ENCODE peak calls at places on chromosomes 13 and 19, in seven cellular contexts. G, T, D, A, X, P and M are unnamed samples.

GRCh38 chr19:7676854-7677253 is at the start of gene MCEMP1:
- DNase-seq in G (no peak), T (no peak), D (no peak), A (no peak), X (no peak), P (no peak), M (no peak)

GRCh38 chr19:49361438-49362047 is 673 bp downstream of the TEAD2 start:
- DNase-seq in G (no peak), T (peak), D (peak), A (peak), X (peak), P (peak), M (peak)

GRCh38 chr13:30135868-30136267 is 171.5 kb downstream of the KATNAL1 start:
- DNase-seq in G (no peak), T (no peak), D (no peak), A (no peak), X (no peak), P (no peak), M (no peak)

GRCh38 chr13:62483774-62484173 is 1068.1 kb upstream of the PCDH20 start:
- DNase-seq in G (no peak), T (peak), D (no peak), A (peak), X (no peak), P (no peak), M (no peak)

GRCh38 chr19:5122671-5123409 is 153.9 kb downstream of the KDM4B start:
- DNase-seq in G (no peak), T (no peak), D (no peak), A (no peak), X (no peak), P (no peak), M (no peak)

GRCh38 chr19:7895565-7895964 is 7.3 kb downstream of the LRRC8E start:
- DNase-seq in G (no peak), T (no peak), D (no peak), A (no peak), X (no peak), P (no peak), M (no peak)

GRCh38 chr13:44576396-44577235 is 486 bp upstream of the TSC22D1 start:
- DNase-seq in G (no peak), T (no peak), D (no peak), A (no peak), X (peak), P (no peak), M (no peak)

GRCh38 chr13:101714195-101714594 is 261.7 kb downstream of the ITGBL1 start:
- DNase-seq in G (no peak), T (no peak), D (no peak), A (no peak), X (no peak), P (no peak), M (no peak)

GRCh38 chr19:8387688-8388611 is 2.2 kb upstream of the RAB11B start:
- DNase-seq in G (no peak), T (no peak), D (no peak), A (no peak), X (no peak), P (peak), M (no peak)

GRCh38 chr19:48509467-48510194 is 2.0 kb downstream of the LMTK3 start:
- DNase-seq in G (no peak), T (no peak), D (peak), A (no peak), X (no peak), P (no peak), M (no peak)

GRCh38 chr19:28291874-28292273 is 921.1 kb downstream of the UQCRFS1 start:
- DNase-seq in G (no peak), T (no peak), D (no peak), A (no peak), X (no peak), P (no peak), M (no peak)

GRCh38 chr19:47000373-47000772 is 19.3 kb upstream of the NPAS1 start:
- DNase-seq in G (no peak), T (no peak), D (no peak), A (no peak), X (no peak), P (no peak), M (no peak)

GRCh38 chr19:46713781-46714522 is 3.0 kb downstream of the PRKD2 start:
- DNase-seq in G (no peak), T (peak), D (peak), A (peak), X (no peak), P (peak), M (peak)

GRCh38 chr19:2477732-2478191 is 1.8 kb downstream of the GADD45B start:
- DNase-seq in G (no peak), T (peak), D (no peak), A (no peak), X (no peak), P (peak), M (no peak)

GRCh38 chr13:23383151-23383550 is 50.4 kb downstream of the SACS start:
- DNase-seq in G (no peak), T (no peak), D (no peak), A (no peak), X (no peak), P (no peak), M (no peak)

GRCh38 chr19:34475026-34475974 is 6.3 kb upstream of the WTIP start:
- DNase-seq in G (no peak), T (peak), D (no peak), A (no peak), X (no peak), P (peak), M (peak)

GRCh38 chr19:28045621-28046020 is 1167.3 kb downstream of the UQCRFS1 start:
- DNase-seq in G (no peak), T (no peak), D (no peak), A (no peak), X (no peak), P (no peak), M (no peak)

GRCh38 chr13:32731576-32731975 is 145.3 kb downstream of the PDS5B start:
- DNase-seq in G (no peak), T (peak), D (no peak), A (no peak), X (no peak), P (peak), M (no peak)

GRCh38 chr19:35178701-35179100 is 24.2 kb downstream of the FXYD5 start:
- DNase-seq in G (no peak), T (no peak), D (peak), A (no peak), X (no peak), P (no peak), M (no peak)

GRCh38 chr19:52217576-52217975 is 27.7 kb downstream of the PPP2R1A start:
- DNase-seq in G (no peak), T (no peak), D (no peak), A (peak), X (no peak), P (no peak), M (no peak)

GRCh38 chr19:7744871-7745270 is 2.5 kb downstream of the CD209 start:
- DNase-seq in G (no peak), T (no peak), D (no peak), A (no peak), X (no peak), P (no peak), M (no peak)

GRCh38 chr19:45154064-45154827 is 6.5 kb downstream of the NKPD1 start:
- DNase-seq in G (no peak), T (peak), D (no peak), A (peak), X (no peak), P (peak), M (no peak)

GRCh38 chr13:21055511-21056045 is 5.8 kb downstream of the LATS2 start:
- DNase-seq in G (no peak), T (no peak), D (no peak), A (no peak), X (no peak), P (no peak), M (no peak)

GRCh38 chr19:19480688-19481087 is 34.7 kb downstream of the TSSK6 start:
- DNase-seq in G (no peak), T (no peak), D (no peak), A (no peak), X (no peak), P (no peak), M (no peak)

GRCh38 chr19:16328824-16329482 is 4.3 kb downstream of the KLF2 start:
- DNase-seq in G (no peak), T (peak), D (no peak), A (no peak), X (no peak), P (peak), M (no peak)

GRCh38 chr19:13063461-13064091 is 39.1 kb downstream of the LYL1 start:
- DNase-seq in G (no peak), T (no peak), D (no peak), A (no peak), X (no peak), P (no peak), M (no peak)

GRCh38 chr19:45469835-45470146 is 2.0 kb downstream of the FOSB start:
- DNase-seq in G (no peak), T (no peak), D (no peak), A (no peak), X (no peak), P (no peak), M (no peak)

GRCh38 chr13:113209880-113210421 is 538 bp downstream of the CUL4A start:
- DNase-seq in G (no peak), T (peak), D (peak), A (peak), X (peak), P (peak), M (peak)

GRCh38 chr13:113207890-113208423 is 512 bp downstream of the PCID2 start:
- DNase-seq in G (no peak), T (peak), D (peak), A (peak), X (peak), P (peak), M (peak)

GRCh38 chr13:113210834-113211233 is 1.4 kb downstream of the CUL4A start:
- DNase-seq in G (no peak), T (no peak), D (no peak), A (no peak), X (no peak), P (no peak), M (no peak)

GRCh38 chr13:113209336-113209879 is at the start of gene CUL4A:
- DNase-seq in G (no peak), T (peak), D (peak), A (peak), X (peak), P (peak), M (peak)

DNA sequence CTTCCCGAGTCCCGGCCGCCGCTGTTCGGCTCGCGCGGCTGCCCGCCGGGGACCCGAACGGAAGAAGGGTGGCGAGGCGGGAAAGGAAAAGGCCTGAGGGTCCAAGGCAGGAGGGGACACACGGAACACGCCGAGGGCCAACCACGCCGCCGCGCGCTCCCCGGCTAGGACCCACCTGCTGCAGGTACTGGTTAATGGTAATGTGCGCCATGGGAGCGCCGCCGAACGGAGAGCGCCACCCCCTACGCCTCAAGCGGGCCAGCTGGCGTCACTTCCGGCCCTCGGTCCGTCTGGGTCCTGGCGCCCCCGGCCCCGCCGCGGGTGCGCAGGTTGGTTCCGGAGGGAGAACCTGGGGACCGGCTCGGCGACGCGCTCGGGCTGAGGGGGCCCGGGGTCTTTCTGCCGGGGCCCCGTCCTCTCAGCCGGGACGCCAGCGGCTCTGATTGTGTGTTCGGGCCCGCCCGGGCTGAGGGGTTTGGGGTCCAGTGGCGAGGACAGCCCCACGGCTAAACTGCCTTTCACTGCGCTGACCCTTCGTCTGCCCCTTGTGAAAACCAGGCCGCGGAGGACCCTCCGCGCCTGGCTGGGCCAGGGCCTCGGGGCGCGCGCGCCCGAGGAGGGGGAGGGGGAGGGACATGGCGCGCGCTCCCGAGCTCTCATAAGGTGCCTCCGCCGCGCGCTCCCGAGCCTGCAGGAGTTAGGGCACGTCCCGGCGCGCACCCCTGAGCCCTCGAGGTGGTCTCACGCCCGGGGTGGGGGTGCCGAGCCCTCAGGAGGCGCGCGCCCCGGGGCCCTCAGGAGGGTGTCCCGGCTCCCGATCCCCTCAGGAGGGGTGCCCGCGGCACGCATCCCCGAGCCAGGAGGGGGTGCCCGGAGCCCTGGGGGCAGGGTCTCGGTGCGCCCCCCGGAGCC is at the start of gene PCID2:
- DNase-seq in G (peak), T (peak), D (peak), A (peak), X (peak), P (peak), M (peak)
- H3K4ac ChIP-seq in G (peak), T (peak), D (no peak), A (peak), X (peak), P (peak), M (peak)

GRCh38 chr19:50406156-50406820 is 12.4 kb upstream of the SPIB start:
- DNase-seq in G (no peak), T (no peak), D (no peak), A (no peak), X (no peak), P (no peak), M (no peak)

GRCh38 chr19:50406829-50407228 is 11.9 kb upstream of the SPIB start:
- DNase-seq in G (no peak), T (no peak), D (no peak), A (no peak), X (no peak), P (no peak), M (no peak)

GRCh38 chr19:50412419-50412818 is 6.3 kb upstream of the SPIB start:
- DNase-seq in G (no peak), T (no peak), D (no peak), A (no peak), X (no peak), P (no peak), M (no peak)

GRCh38 chr19:50410109-50410508 is 8.6 kb upstream of the SPIB start:
- DNase-seq in G (no peak), T (no peak), D (no peak), A (no peak), X (no peak), P (no peak), M (no peak)

DNA sequence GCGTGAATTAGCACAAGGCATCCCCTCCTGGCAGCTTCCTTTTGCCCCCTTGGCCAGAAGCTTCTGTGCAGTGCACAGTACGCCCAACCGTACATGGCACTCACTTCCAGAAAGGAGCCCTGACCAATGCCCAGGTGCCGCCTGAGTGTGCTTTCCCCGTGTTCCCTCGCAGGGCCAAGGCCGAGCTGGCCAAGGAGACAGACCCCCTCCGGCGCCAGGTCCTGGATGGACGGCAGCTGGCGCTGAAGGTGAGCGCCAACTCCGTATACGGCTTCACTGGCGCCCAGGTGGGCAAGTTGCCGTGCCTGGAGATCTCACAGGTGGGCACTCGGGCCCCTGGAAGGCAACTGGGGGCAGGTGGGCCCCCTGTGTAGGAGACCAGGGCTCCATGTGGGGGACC is 9.4 kb upstream of the SPIB start:
- DNase-seq in G (no peak), T (no peak), D (no peak), A (no peak), X (no peak), P (no peak), M (no peak)
- H2AK5ac ChIP-seq in G (no peak), T (no peak), D (no peak), A (no peak), X (no peak), P (no peak), M (no peak)

DNA sequence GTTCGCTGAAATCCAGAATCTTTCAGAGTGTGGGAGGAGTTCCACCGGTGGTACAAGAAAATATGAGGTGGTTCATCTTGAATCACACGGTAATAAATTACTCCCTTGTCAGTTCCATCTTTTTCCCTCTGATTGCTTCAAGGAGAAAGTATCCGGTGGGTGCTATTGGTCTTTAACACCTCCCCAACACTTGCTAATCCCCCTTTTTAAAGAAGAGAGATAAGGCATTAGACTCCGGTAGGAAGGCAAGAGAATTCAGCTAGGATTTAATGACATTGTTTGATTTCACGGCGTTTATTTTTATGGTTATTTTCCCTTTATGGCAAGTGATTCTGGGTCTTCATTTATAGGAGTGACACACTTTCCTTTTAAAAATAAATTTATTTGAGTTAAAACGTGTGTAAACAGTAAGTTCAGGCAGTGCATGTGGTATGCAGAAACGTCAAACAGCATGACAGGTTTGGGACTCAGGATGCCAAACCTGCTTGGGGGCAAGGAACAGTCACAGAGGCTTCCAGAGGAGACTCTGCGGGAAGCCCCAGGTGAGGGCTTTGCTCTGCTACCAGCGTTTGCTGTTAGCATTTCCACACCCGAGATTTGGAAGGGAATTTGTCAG is 36.5 kb downstream of the TSHZ3 start:
- DNase-seq in G (no peak), T (no peak), D (no peak), A (no peak), X (no peak), P (no peak), M (no peak)
- H3K4ac ChIP-seq in G (no peak), T (peak), D (no peak), A (no peak), X (no peak), P (no peak), M (no peak)

DNA sequence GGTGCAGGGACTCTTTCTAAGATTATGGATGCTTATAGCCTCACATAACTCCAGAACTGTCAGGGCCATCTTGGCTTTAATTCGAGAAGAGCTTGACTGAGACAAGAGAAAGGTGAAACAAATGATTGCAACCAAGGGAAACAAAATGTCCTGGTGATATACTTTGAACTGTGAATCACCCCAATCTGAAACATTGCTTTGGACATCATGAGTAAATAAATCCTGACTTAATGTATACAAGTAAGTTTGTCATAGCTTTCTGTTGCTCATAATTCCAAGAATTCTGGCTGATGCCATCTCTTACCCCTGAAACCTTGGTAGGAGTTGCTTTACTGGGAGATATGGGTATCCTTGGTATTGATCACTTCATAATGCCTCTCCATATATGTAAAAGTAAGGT is 5.8 kb upstream of the VWA8 start:
- DNase-seq in G (no peak), T (peak), D (no peak), A (no peak), X (no peak), P (no peak), M (no peak)
- H2AK5ac ChIP-seq in G (no peak), T (no peak), D (no peak), A (no peak), X (no peak), P (no peak), M (no peak)

GRCh38 chr19:33217881-33218280 is 7.8 kb downstream of the SLC7A10 start:
- DNase-seq in G (no peak), T (no peak), D (no peak), A (no peak), X (no peak), P (no peak), M (no peak)

GRCh38 chr19:33214621-33215020 is 11.0 kb downstream of the SLC7A10 start:
- DNase-seq in G (no peak), T (peak), D (peak), A (peak), X (no peak), P (peak), M (peak)

GRCh38 chr19:33216198-33216830 is 9.3 kb downstream of the SLC7A10 start:
- DNase-seq in G (no peak), T (no peak), D (peak), A (peak), X (no peak), P (no peak), M (no peak)

GRCh38 chr19:33212773-33213172 is 12.9 kb downstream of the SLC7A10 start:
- DNase-seq in G (no peak), T (no peak), D (no peak), A (no peak), X (no peak), P (no peak), M (no peak)

DNA sequence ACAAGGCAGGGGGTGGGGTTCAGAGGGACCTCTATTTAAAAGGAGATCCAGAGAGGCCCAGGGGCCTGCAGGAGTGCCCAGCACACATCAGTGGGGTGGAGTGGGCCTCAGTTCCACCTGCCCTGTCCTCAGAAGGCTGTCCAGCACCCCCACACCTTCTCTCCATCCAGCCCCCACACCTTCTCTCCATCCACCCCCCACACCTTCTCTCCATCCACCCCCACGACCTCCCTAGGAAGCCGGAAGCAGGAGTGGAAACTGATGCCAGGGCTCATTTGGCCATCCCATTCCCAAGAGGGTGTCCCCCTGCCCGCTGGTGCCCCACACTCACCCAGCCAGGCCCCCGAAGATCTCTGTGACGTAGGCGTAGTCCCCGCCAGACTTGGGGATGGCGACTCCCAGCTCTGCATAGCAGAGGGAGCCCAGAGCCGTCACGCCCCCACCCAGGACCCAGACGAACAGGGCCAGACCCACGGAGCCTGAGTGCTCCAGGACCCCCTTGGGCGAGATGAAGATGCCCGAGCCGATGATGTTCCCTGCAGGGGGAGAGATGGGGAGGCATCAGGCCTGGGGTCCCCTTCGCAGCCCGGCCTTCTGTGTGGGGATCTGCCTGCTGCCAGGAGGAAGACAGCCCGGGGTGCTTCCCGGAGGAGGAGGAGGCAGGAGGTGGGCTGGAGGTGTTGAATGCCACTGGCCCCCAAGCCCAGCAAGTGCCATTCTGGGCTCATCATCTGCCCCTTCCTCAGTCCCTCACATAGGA is 10.0 kb downstream of the SLC7A10 start:
- DNase-seq in G (no peak), T (no peak), D (no peak), A (no peak), X (no peak), P (no peak), M (no peak)
- H3K4ac ChIP-seq in G (no peak), T (no peak), D (no peak), A (no peak), X (no peak), P (no peak), M (no peak)

GRCh38 chr13:93256998-93257397 is 30.4 kb downstream of the GPC6 start:
- DNase-seq in G (no peak), T (no peak), D (no peak), A (no peak), X (no peak), P (no peak), M (no peak)
- H2AK5ac ChIP-seq in G (no peak), T (no peak), D (no peak), A (no peak), X (no peak), P (no peak), M (no peak)